ENCODE peak calls at places on chromosomes 3 and 15, in seven cellular contexts. G is left ventricle myocardium inferior; D is heart right ventricle; R is AG09309; V is Jurkat, Clone E6-1; J is bronchial epithelial cell; Z is IMR-90. I is an unnamed sample.

GRCh38 chr15:93347917-93348316 is 258.9 kb upstream of the RGMA start:
- DNase-seq in Z (no peak), J (no peak), R (no peak), D (no peak), V (no peak), G (no peak), I (no peak)

GRCh38 chr3:3353153-3353552 is 173.7 kb upstream of the CRBN start:
- DNase-seq in V (no peak), G (no peak), D (no peak), R (no peak), J (no peak), Z (no peak), I (peak)

GRCh38 chr3:158769519-158770253 is 32.2 kb upstream of the MFSD1 start:
- DNase-seq in G (no peak), R (no peak), Z (no peak), J (no peak), V (no peak), D (no peak), I (no peak)

GRCh38 chr3:176650478-176650877 is 546.8 kb downstream of the TBL1XR1 start:
- DNase-seq in V (no peak), J (peak), D (no peak), R (peak), G (no peak), Z (peak), I (no peak)

GRCh38 chr3:67362686-67363085 is 291.7 kb downstream of the SUCLG2 start:
- DNase-seq in R (no peak), J (peak), Z (peak), G (no peak), D (no peak), V (peak), I (no peak)

GRCh38 chr15:32870240-32871033 is 152.6 kb downstream of the GREM1 start:
- DNase-seq in V (no peak), R (peak), J (peak), Z (peak), D (no peak), G (no peak), I (peak)

GRCh38 chr3:23915537-23916108 is 1.2 kb downstream of the NKIRAS1 start:
- DNase-seq in D (no peak), G (no peak), J (no peak), Z (peak), R (no peak), V (no peak), I (no peak)

GRCh38 chr15:64950888-64951287 is 38.8 kb downstream of the SPG21 start:
- DNase-seq in D (no peak), J (no peak), Z (no peak), V (no peak), R (no peak), G (no peak), I (peak)

GRCh38 chr3:125261031-125261430 is 48.5 kb upstream of the SLC12A8 start:
- DNase-seq in D (no peak), V (no peak), J (no peak), R (no peak), Z (no peak), G (no peak), I (no peak)

GRCh38 chr15:66955871-66956585 is 109.4 kb upstream of the SMAD3 start:
- DNase-seq in D (no peak), G (no peak), J (peak), R (no peak), V (no peak), Z (peak), I (no peak)

GRCh38 chr15:32685576-32685975 is 32.2 kb upstream of the GREM1 start:
- DNase-seq in R (no peak), D (no peak), G (no peak), J (peak), Z (peak), V (no peak), I (no peak)

GRCh38 chr3:122100591-122101491 is 45.7 kb downstream of the CD86 start:
- DNase-seq in J (peak), Z (no peak), V (peak), R (no peak), D (no peak), G (no peak), I (peak)

GRCh38 chr3:70615286-70615685 is 302.8 kb upstream of the MDFIC2 start:
- DNase-seq in G (no peak), V (no peak), D (no peak), Z (no peak), J (no peak), R (no peak), I (no peak)

GRCh38 chr3:141401584-141402475 is 33.5 kb downstream of the ZBTB38 start:
- DNase-seq in J (no peak), Z (no peak), V (no peak), D (no peak), R (no peak), G (peak), I (peak)

GRCh38 chr3:5053021-5053831 is 68.9 kb upstream of the ARL8B start:
- DNase-seq in Z (peak), J (peak), G (no peak), V (no peak), R (peak), D (peak), I (no peak)

GRCh38 chr15:79051941-79052731 is 38.4 kb downstream of the RASGRF1 start:
- DNase-seq in G (no peak), J (no peak), R (no peak), D (no peak), Z (no peak), V (no peak), I (no peak)

GRCh38 chr15:93942140-93942808 is 289.1 kb upstream of the MCTP2 start:
- DNase-seq in R (no peak), V (no peak), J (peak), Z (no peak), G (no peak), D (no peak), I (no peak)

GRCh38 chr3:161028485-161029018 is 76.6 kb downstream of the B3GALNT1 start:
- DNase-seq in V (no peak), G (no peak), D (no peak), R (no peak), Z (no peak), J (no peak), I (no peak)

GRCh38 chr3:119125742-119126507 is 20.0 kb upstream of the TEX55 start:
- DNase-seq in V (no peak), G (no peak), J (no peak), R (no peak), D (no peak), Z (no peak), I (no peak)

GRCh38 chr15:25235391-25235790 is 203.4 kb downstream of the UBE3A start:
- DNase-seq in D (no peak), J (no peak), R (no peak), Z (no peak), G (no peak), V (no peak), I (no peak)

GRCh38 chr3:102169915-102170479 is 264.8 kb upstream of the ZPLD1 start:
- DNase-seq in R (no peak), G (no peak), J (no peak), Z (no peak), D (no peak), V (no peak), I (no peak)

GRCh38 chr3:53938645-53939044 is 47.0 kb upstream of the SELENOK start:
- DNase-seq in J (peak), D (no peak), Z (peak), R (no peak), G (no peak), V (peak), I (peak)

GRCh38 chr3:72163809-72164634 is 379.1 kb upstream of the PROK2 start:
- DNase-seq in Z (no peak), V (peak), R (no peak), J (no peak), G (no peak), D (no peak), I (peak)

GRCh38 chr3:77025476-77025875 is 14.4 kb upstream of the ROBO2 start:
- DNase-seq in G (no peak), D (no peak), J (no peak), V (no peak), Z (no peak), R (no peak), I (no peak)

GRCh38 chr15:42401544-42402478 is 42.5 kb downstream of the CAPN3 start:
- DNase-seq in G (no peak), D (no peak), Z (no peak), V (peak), R (no peak), J (no peak), I (peak)

GRCh38 chr3:124398594-124398993 is 331.7 kb upstream of the UMPS start:
- DNase-seq in G (no peak), Z (no peak), J (no peak), R (no peak), V (no peak), D (no peak), I (no peak)

GRCh38 chr3:120646771-120647449 is 35.1 kb downstream of the HGD start:
- DNase-seq in D (peak), J (peak), R (no peak), G (no peak), Z (no peak), V (no peak), I (no peak)

GRCh38 chr3:122005033-122005565 is 16.9 kb downstream of the ILDR1 start:
- DNase-seq in R (no peak), Z (no peak), D (no peak), J (no peak), V (no peak), G (no peak), I (peak)

GRCh38 chr3:18396428-18396827 is 28.7 kb downstream of the SATB1 start:
- DNase-seq in Z (no peak), R (no peak), V (no peak), J (no peak), D (no peak), G (no peak), I (no peak)

GRCh38 chr15:74375303-74375693 is 7.9 kb upstream of the CYP11A1 start:
- DNase-seq in J (peak), Z (peak), V (peak), R (peak), G (peak), D (peak), I (peak)

GRCh38 chr15:74373056-74373650 is 5.7 kb upstream of the CYP11A1 start:
- DNase-seq in D (no peak), J (no peak), Z (no peak), G (no peak), R (no peak), V (no peak), I (no peak)

GRCh38 chr15:74373731-74374647 is 6.5 kb upstream of the CYP11A1 start:
- DNase-seq in D (peak), G (peak), Z (peak), R (no peak), J (peak), V (peak), I (peak)

GRCh38 chr15:74376226-74376625 is 8.8 kb upstream of the CYP11A1 start:
- DNase-seq in V (no peak), R (no peak), J (no peak), Z (no peak), G (no peak), D (no peak), I (no peak)

GRCh38 chr15:74374648-74375302 is 7.3 kb upstream of the CYP11A1 start:
- DNase-seq in G (no peak), D (no peak), J (no peak), R (no peak), Z (no peak), V (no peak), I (no peak)
- H3K4me3 ChIP-seq in G (peak), D (peak), J (peak), R (peak), Z (peak), V (peak), I (peak)

GRCh38 chr15:89815769-89816168 is 1.1 kb upstream of the ANPEP start:
- DNase-seq in G (no peak), J (no peak), V (no peak), R (no peak), Z (no peak), D (no peak), I (no peak)

GRCh38 chr15:89813381-89814111 is 1.1 kb downstream of the ANPEP start:
- DNase-seq in R (no peak), Z (no peak), J (no peak), G (no peak), V (no peak), D (no peak), I (no peak)

GRCh38 chr15:89812847-89813320 is 1.8 kb downstream of the ANPEP start:
- DNase-seq in Z (no peak), R (no peak), G (no peak), V (no peak), J (no peak), D (no peak), I (no peak)

GRCh38 chr15:89812126-89812846 is 2.4 kb downstream of the ANPEP start:
- DNase-seq in G (peak), D (no peak), Z (no peak), J (no peak), R (no peak), V (no peak), I (no peak)

GRCh38 chr15:89814112-89814742 is 425 bp downstream of the ANPEP start:
- DNase-seq in V (no peak), R (no peak), G (peak), J (no peak), Z (no peak), D (no peak), I (no peak)
- H3K4me3 ChIP-seq in V (no peak), R (peak), G (peak), J (no peak), Z (peak), D (peak), I (no peak)

GRCh38 chr15:99017322-99017701 is 9.7 kb upstream of the PGPEP1L start:
- DNase-seq in R (no peak), Z (no peak), D (no peak), G (no peak), J (no peak), V (no peak), I (no peak)
- H3K4me3 ChIP-seq in R (no peak), Z (no peak), D (no peak), G (no peak), J (no peak), V (no peak), I (no peak)

GRCh38 chr3:50518441-50518840 is 15.0 kb upstream of the CACNA2D2 start:
- DNase-seq in Z (no peak), R (no peak), J (no peak), V (no peak), G (no peak), D (no peak), I (no peak)

GRCh38 chr3:50521572-50521971 is 18.1 kb upstream of the CACNA2D2 start:
- DNase-seq in J (no peak), V (no peak), R (no peak), Z (no peak), G (no peak), D (no peak), I (no peak)

GRCh38 chr3:50523170-50523865 is 19.9 kb upstream of the CACNA2D2 start:
- DNase-seq in G (no peak), Z (no peak), J (no peak), V (no peak), D (no peak), R (no peak), I (no peak)

GRCh38 chr3:50519471-50520089 is 16.1 kb upstream of the CACNA2D2 start:
- DNase-seq in R (no peak), J (peak), G (peak), Z (peak), V (peak), D (peak), I (peak)

DNA sequence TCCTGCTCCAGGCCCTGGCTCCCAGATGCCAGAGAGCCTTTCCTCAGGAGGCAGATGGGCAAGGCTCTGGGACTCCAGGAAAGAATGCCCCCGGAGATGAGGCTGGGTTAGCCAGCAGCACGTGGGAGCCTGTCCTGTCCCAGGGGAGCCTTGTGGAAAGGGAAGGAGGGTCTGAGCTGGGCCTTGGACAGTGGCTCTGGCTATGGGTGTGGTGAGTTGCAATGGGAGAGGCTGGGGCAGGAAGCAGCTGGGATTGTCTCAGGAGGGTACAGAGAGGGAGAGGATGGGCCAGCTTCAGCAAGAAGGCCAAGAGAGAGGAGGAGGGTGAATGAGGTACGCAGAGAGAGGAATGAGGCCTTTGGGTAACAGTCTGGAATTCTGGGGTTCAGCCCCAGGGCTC is 17.4 kb upstream of the CACNA2D2 start:
- DNase-seq in R (no peak), J (no peak), D (no peak), Z (no peak), G (no peak), V (no peak), I (no peak)
- H3K4me3 ChIP-seq in R (no peak), J (no peak), D (no peak), Z (no peak), G (no peak), V (no peak), I (no peak)

DNA sequence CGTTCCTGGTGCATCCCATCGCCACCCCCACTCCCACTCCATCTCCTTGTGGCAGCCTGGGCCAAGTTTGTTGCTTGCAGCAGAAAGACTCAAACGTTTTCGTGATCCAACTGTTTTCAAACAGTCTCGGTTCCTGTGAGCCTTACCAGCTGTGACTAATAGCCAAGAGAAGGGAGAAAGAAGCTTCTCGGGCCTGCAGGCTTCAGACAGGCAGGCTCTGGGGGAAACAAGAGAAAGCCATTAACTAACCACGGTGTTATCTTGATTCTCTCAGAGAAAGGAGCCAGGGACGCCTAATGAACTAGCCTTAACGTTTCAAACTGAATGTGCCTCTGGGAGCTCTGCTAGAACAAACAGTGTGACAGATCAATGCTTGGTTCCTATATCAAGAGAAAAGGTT is 742.1 kb downstream of the NR2F2 start:
- DNase-seq in G (no peak), V (no peak), Z (no peak), R (no peak), D (no peak), J (no peak), I (no peak)
- H3K4me3 ChIP-seq in G (no peak), V (no peak), Z (no peak), R (no peak), D (no peak), J (no peak), I (no peak)